ENCODE peak calls at places on chromosomes 2 and 18, in nine cellular contexts. W is NCI-H1436; A is Calu3; I is WTC11; R is fibroblast of lung; S is anterior cingulate cortex; Q is psoas muscle; V is stimulated activated CD8-positive, alpha-beta memory T cell treated with anti-CD3 and anti-CD28 coated beads, Interleukin-15, amount 100 ng/mL, for 4 hours; K is fibroblast of the conjunctiva. N is an unnamed sample.

GRCh38 chr2:159139216-159139933 is 147.1 kb downstream of the WDSUB1 start:
- DNase-seq in W (no peak), A (no peak), I (no peak), R (no peak), S (no peak), Q (no peak), V (no peak), K (no peak), N (no peak)

GRCh38 chr2:38653715-38654494 is 12.0 kb upstream of the GALM start:
- DNase-seq in W (no peak), A (no peak), I (no peak), R (no peak), S (no peak), Q (no peak), V (peak; percentile 54), K (no peak), N (no peak)

GRCh38 chr2:9251154-9252001 is 44.8 kb downstream of the ASAP2 start:
- DNase-seq in W (no peak), A (peak; percentile 54), I (no peak), R (peak; percentile 69), S (no peak), Q (peak; percentile 44), V (no peak), K (peak; percentile 61), N (peak; percentile 64)

GRCh38 chr2:3523551-3524041 is 4.3 kb upstream of the ADI1 start:
- DNase-seq in W (no peak), A (no peak), I (no peak), R (peak; percentile 43), S (no peak), Q (no peak), V (no peak), K (no peak), N (no peak)

GRCh38 chr2:212385241-212385640 is 153.4 kb downstream of the ERBB4 start:
- DNase-seq in W (no peak), A (no peak), I (no peak), R (no peak), S (no peak), Q (no peak), V (no peak), K (no peak), N (no peak)

GRCh38 chr2:88499204-88499603 is 46.7 kb upstream of the FOXI3 start:
- DNase-seq in W (no peak), A (no peak), I (no peak), R (no peak), S (no peak), Q (no peak), V (no peak), K (no peak), N (no peak)

GRCh38 chr18:51068111-51068510 is 38.1 kb downstream of the SMAD4 start:
- DNase-seq in W (no peak), A (no peak), I (no peak), R (peak; percentile 61), S (no peak), Q (no peak), V (no peak), K (peak; percentile 5), N (peak; percentile 46)

GRCh38 chr2:63855418-63856301 is 14.0 kb downstream of the UGP2 start:
- DNase-seq in W (no peak), A (no peak), I (no peak), R (no peak), S (no peak), Q (no peak), V (no peak), K (no peak), N (no peak)

GRCh38 chr2:231187736-231188505 is 10.5 kb upstream of the ARMC9 start:
- DNase-seq in W (no peak), A (no peak), I (no peak), R (peak; percentile 70), S (no peak), Q (peak; percentile 75), V (no peak), K (peak; percentile 57), N (no peak)

GRCh38 chr18:35730738-35731370 is 149.3 kb downstream of the GALNT1 start:
- DNase-seq in W (no peak), A (peak; percentile 23), I (no peak), R (peak; percentile 9), S (no peak), Q (no peak), V (no peak), K (no peak), N (peak; percentile 4)

GRCh38 chr2:129801575-129801974 is 177.9 kb upstream of the RAB6C start:
- DNase-seq in W (no peak), A (no peak), I (no peak), R (peak; percentile 29), S (no peak), Q (no peak), V (no peak), K (peak; percentile 18), N (no peak)

GRCh38 chr2:229996320-229996719 is 72.4 kb downstream of the SLC16A14 start:
- DNase-seq in W (no peak), A (no peak), I (no peak), R (no peak), S (no peak), Q (no peak), V (no peak), K (peak; percentile 23), N (no peak)

N was measured in ACHN.